ENCODE peak calls at places on chromosomes 1 and 21, in ten cellular contexts. I is colonic mucosa; N is lower leg skin; P is MM.1S; E is Panc1; X is OCI-LY7; A is mammary epithelial cell; C is AG09309; K is CD4-positive, alpha-beta memory T cell; L is CD8-positive, alpha-beta T cell. Z is an unnamed sample.

GRCh38 chr1:218867941-218868656 is 305.6 kb upstream of the LYPLAL1 start:
- DNase-seq in I (no peak), N (no peak), P (no peak), E (no peak), X (no peak), A (peak), C (no peak), K (no peak), L (no peak), Z (no peak)

GRCh38 chr1:25748531-25749205 is 51.3 kb upstream of the SELENON start:
- DNase-seq in I (no peak), N (no peak), P (no peak), E (no peak), X (no peak), A (peak), C (no peak), K (no peak), L (no peak), Z (no peak)

GRCh38 chr21:35336534-35336933 is 287.4 kb upstream of the RUNX1 start:
- DNase-seq in I (no peak), N (no peak), P (no peak), E (no peak), X (no peak), A (no peak), C (no peak), K (no peak), L (no peak), Z (no peak)

GRCh38 chr21:17775431-17776126 is 43.6 kb downstream of the C21orf91 start:
- DNase-seq in I (no peak), N (no peak), P (no peak), E (no peak), X (peak), A (no peak), C (no peak), K (peak), L (peak), Z (peak)

GRCh38 chr1:219724440-219724839 is 111.5 kb upstream of the ZC3H11B start:
- DNase-seq in I (no peak), N (no peak), P (no peak), E (no peak), X (no peak), A (no peak), C (no peak), K (peak), L (no peak), Z (no peak)

GRCh38 chr1:173137116-173137515 is 70.0 kb downstream of the TNFSF4 start:
- DNase-seq in I (no peak), N (no peak), P (no peak), E (no peak), X (no peak), A (peak), C (no peak), K (no peak), L (no peak), Z (no peak)

GRCh38 chr1:210418863-210419641 is 90.3 kb downstream of the HHAT start:
- DNase-seq in I (peak), N (no peak), P (no peak), E (no peak), X (no peak), A (no peak), C (no peak), K (no peak), L (no peak), Z (no peak)

GRCh38 chr1:8956461-8957349 is 11.0 kb downstream of the CA6 start:
- DNase-seq in I (no peak), N (no peak), P (no peak), E (no peak), X (no peak), A (no peak), C (no peak), K (no peak), L (no peak), Z (no peak)

GRCh38 chr1:178382372-178382771 is 114.4 kb downstream of the CLEC20A start:
- DNase-seq in I (no peak), N (no peak), P (no peak), E (no peak), X (no peak), A (no peak), C (no peak), K (no peak), L (no peak), Z (no peak)

GRCh38 chr1:2046225-2046917 is 3.8 kb upstream of the PRKCZ start:
- DNase-seq in I (peak), N (no peak), P (peak), E (no peak), X (peak), A (peak), C (no peak), K (peak), L (peak), Z (peak)

GRCh38 chr1:43370564-43370963 is 2.8 kb upstream of the ELOVL1 start:
- DNase-seq in I (no peak), N (no peak), P (no peak), E (no peak), X (no peak), A (no peak), C (no peak), K (no peak), L (no peak), Z (no peak)

GRCh38 chr1:203309115-203309429 is 3.8 kb downstream of the BTG2 start:
- DNase-seq in I (no peak), N (no peak), P (no peak), E (no peak), X (no peak), A (no peak), C (no peak), K (peak), L (no peak), Z (no peak)

GRCh38 chr1:84997667-84998600 is 1.0 kb upstream of the MCOLN2 start:
- DNase-seq in I (peak), N (no peak), P (no peak), E (no peak), X (peak), A (peak), C (no peak), K (peak), L (no peak), Z (peak)

GRCh38 chr1:156805766-156806511 is 10.7 kb downstream of the SH2D2A start:
- DNase-seq in I (no peak), N (peak), P (no peak), E (no peak), X (no peak), A (peak), C (peak), K (no peak), L (no peak), Z (no peak)

GRCh38 chr1:159562680-159563079 is 24.9 kb upstream of the APCS start:
- DNase-seq in I (no peak), N (no peak), P (no peak), E (no peak), X (no peak), A (no peak), C (no peak), K (no peak), L (no peak), Z (no peak)

GRCh38 chr1:210496063-210496462 is 167.4 kb downstream of the HHAT start:
- DNase-seq in I (no peak), N (no peak), P (no peak), E (no peak), X (no peak), A (peak), C (peak), K (no peak), L (no peak), Z (no peak)

GRCh38 chr1:79197421-79197820 is 190.9 kb upstream of the ADGRL4 start:
- DNase-seq in I (no peak), N (no peak), P (no peak), E (peak), X (no peak), A (peak), C (no peak), K (no peak), L (no peak), Z (no peak)

GRCh38 chr1:27603962-27604578 is at the start of gene AHDC1:
- DNase-seq in I (peak), N (peak), P (peak), E (no peak), X (peak), A (peak), C (peak), K (peak), L (peak), Z (peak)

GRCh38 chr1:178645826-178646200 is 79.2 kb upstream of the RALGPS2 start:
- DNase-seq in I (no peak), N (no peak), P (no peak), E (no peak), X (no peak), A (peak), C (peak), K (no peak), L (no peak), Z (no peak)

GRCh38 chr1:154860154-154860870 is 9.8 kb downstream of the KCNN3 start:
- DNase-seq in I (no peak), N (no peak), P (peak), E (no peak), X (peak), A (no peak), C (no peak), K (no peak), L (no peak), Z (peak)

GRCh38 chr1:204348197-204348596 is 11.5 kb downstream of the PLEKHA6 start:
- DNase-seq in I (peak), N (no peak), P (no peak), E (no peak), X (no peak), A (no peak), C (no peak), K (no peak), L (no peak), Z (no peak)

GRCh38 chr1:226606311-226607267 is 58.0 kb downstream of the STUM start:
- DNase-seq in I (no peak), N (no peak), P (no peak), E (no peak), X (no peak), A (no peak), C (no peak), K (no peak), L (no peak), Z (no peak)

GRCh38 chr21:42839271-42840231 is 39.8 kb downstream of the WDR4 start:
- DNase-seq in I (no peak), N (peak), P (no peak), E (no peak), X (no peak), A (no peak), C (no peak), K (no peak), L (no peak), Z (no peak)

GRCh38 chr1:206705744-206706297 is 21.1 kb downstream of the MAPKAPK2 start:
- DNase-seq in I (no peak), N (no peak), P (no peak), E (no peak), X (no peak), A (no peak), C (no peak), K (no peak), L (no peak), Z (no peak)

GRCh38 chr1:19559641-19560040 is 74.3 kb upstream of the CAPZB start:
- DNase-seq in I (no peak), N (no peak), P (no peak), E (peak), X (no peak), A (peak), C (peak), K (no peak), L (no peak), Z (no peak)

GRCh38 chr1:184299076-184299790 is 87.6 kb upstream of the C1orf21 start:
- DNase-seq in I (no peak), N (no peak), P (no peak), E (no peak), X (no peak), A (peak), C (peak), K (no peak), L (no peak), Z (no peak)

GRCh38 chr1:199512037-199512710 is 515.3 kb upstream of the NR5A2 start:
- DNase-seq in I (no peak), N (no peak), P (no peak), E (no peak), X (peak), A (no peak), C (no peak), K (no peak), L (no peak), Z (no peak)

GRCh38 chr1:244836135-244836521 is 670 bp downstream of the COX20 start:
- DNase-seq in I (peak), N (no peak), P (no peak), E (peak), X (peak), A (peak), C (peak), K (no peak), L (no peak), Z (no peak)

GRCh38 chr1:25743164-25744139 is 56.5 kb upstream of the SELENON start:
- DNase-seq in I (peak), N (peak), P (no peak), E (no peak), X (no peak), A (no peak), C (no peak), K (no peak), L (no peak), Z (no peak)

GRCh38 chr1:235239821-235240220 is 78.8 kb upstream of the RBM34 start:
- DNase-seq in I (no peak), N (no peak), P (no peak), E (no peak), X (no peak), A (no peak), C (no peak), K (no peak), L (no peak), Z (no peak)

GRCh38 chr1:152917794-152918193 is 9.4 kb downstream of the IVL start:
- DNase-seq in I (no peak), N (no peak), P (peak), E (no peak), X (no peak), A (peak), C (no peak), K (no peak), L (no peak), Z (no peak)

GRCh38 chr1:27018316-27018715 is 5.7 kb upstream of the TENT5B start:
- DNase-seq in I (no peak), N (no peak), P (no peak), E (no peak), X (no peak), A (no peak), C (no peak), K (no peak), L (no peak), Z (no peak)

GRCh38 chr1:202129453-202130274 is 6.9 kb downstream of the GPR37L1 start:
- DNase-seq in I (no peak), N (no peak), P (no peak), E (no peak), X (no peak), A (no peak), C (no peak), K (no peak), L (no peak), Z (no peak)

GRCh38 chr1:43325381-43325780 is 12.2 kb upstream of the MPL start:
- DNase-seq in I (no peak), N (no peak), P (no peak), E (no peak), X (no peak), A (no peak), C (no peak), K (no peak), L (no peak), Z (no peak)

GRCh38 chr1:20174937-20175666 is 10.8 kb upstream of the UBXN10 start:
- DNase-seq in I (no peak), N (no peak), P (no peak), E (no peak), X (peak), A (no peak), C (no peak), K (no peak), L (no peak), Z (no peak)

GRCh38 chr1:29258974-29259801 is 22.9 kb downstream of the PTPRU start:
- DNase-seq in I (no peak), N (no peak), P (no peak), E (no peak), X (no peak), A (no peak), C (no peak), K (no peak), L (no peak), Z (no peak)

GRCh38 chr1:234698624-234699023 is 88.6 kb upstream of the IRF2BP2 start:
- DNase-seq in I (no peak), N (no peak), P (no peak), E (no peak), X (no peak), A (no peak), C (no peak), K (no peak), L (no peak), Z (no peak)

DNA sequence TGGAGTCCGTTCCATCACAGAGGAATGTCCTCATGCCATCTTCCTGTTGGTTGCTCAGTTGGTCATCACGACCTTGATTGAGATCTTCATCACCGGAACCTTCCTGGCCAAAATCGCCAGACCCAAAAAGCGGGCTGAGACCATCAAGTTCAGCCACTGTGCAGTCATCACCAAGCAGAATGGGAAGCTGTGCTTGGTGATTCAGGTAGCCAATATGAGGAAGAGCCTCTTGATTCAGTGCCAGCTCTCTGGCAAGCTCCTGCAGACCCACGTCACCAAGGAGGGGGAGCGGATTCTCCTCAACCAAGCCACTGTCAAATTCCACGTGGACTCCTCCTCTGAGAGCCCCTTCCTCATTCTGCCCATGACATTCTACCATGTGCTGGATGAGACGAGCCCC is 42.9 kb downstream of the KCNJ15 start:
- DNase-seq in I (no peak), N (no peak), P (no peak), E (no peak), X (no peak), A (no peak), C (no peak), K (no peak), L (no peak), Z (no peak)
- H3K4me3 ChIP-seq in I (no peak), N (no peak), P (no peak), E (no peak), X (no peak), A (no peak), C (no peak), K (no peak), L (no peak), Z (no peak)

DNA sequence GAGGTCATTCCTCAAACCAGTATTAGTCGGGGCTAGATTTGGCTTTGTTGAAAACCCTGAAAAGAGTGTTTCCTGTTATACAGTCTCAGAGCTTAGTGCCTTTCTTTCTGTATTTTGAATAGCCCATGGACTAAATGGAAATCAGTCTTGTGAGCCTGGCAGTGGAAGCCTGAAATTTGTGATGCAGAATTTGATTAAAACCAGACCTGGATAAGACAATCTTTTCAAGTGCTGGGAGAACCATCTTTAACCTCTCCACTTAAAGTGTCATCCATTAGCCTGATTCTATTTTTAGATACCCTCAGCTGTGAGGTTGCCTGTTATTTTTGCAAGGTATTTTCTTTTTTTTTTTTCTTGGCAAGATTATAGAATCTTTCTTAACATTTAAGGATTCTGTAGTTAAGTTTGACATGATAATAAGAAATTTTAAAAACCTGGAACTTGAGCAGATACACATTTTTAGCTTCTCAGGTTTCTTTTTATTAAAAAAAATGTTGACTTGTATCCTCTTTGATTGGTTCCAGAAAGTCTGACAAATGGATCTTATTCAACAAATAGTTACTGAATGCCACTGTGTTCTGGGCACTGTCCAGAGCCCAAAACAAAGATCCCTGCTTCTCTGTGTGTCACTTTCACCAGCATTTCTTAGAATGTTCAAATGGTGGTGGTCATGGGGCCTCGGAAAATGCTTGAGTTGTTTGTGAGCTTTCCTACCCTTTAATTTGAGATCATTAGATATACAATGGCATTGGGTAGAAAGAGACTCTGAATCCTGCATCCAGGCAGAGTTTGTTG is 19.7 kb downstream of the ACTN2 start:
- DNase-seq in I (no peak), N (no peak), P (no peak), E (no peak), X (no peak), A (no peak), C (no peak), K (no peak), L (no peak), Z (no peak)
- H3K4me3 ChIP-seq in I (no peak), N (no peak), P (no peak), E (no peak), X (no peak), A (no peak), C (no peak), K (no peak), L (no peak), Z (no peak)

GRCh38 chr1:102586022-102586421 is 522.3 kb downstream of the COL11A1 start:
- DNase-seq in I (no peak), N (no peak), P (no peak), E (no peak), X (no peak), A (no peak), C (no peak), K (no peak), L (no peak), Z (no peak)

GRCh38 chr1:102578806-102579205 is 529.5 kb downstream of the COL11A1 start:
- DNase-seq in I (no peak), N (no peak), P (no peak), E (no peak), X (no peak), A (no peak), C (no peak), K (no peak), L (no peak), Z (no peak)

GRCh38 chr1:102580806-102581205 is 527.5 kb downstream of the COL11A1 start:
- DNase-seq in I (no peak), N (no peak), P (no peak), E (no peak), X (no peak), A (no peak), C (no peak), K (no peak), L (no peak), Z (no peak)
- H3K4me3 ChIP-seq in I (no peak), N (no peak), P (no peak), E (no peak), X (no peak), A (no peak), C (no peak), K (no peak), L (no peak), Z (no peak)

GRCh38 chr1:200778766-200779165 is 40.1 kb downstream of the CAMSAP2 start:
- DNase-seq in I (no peak), N (no peak), P (no peak), E (no peak), X (no peak), A (no peak), C (no peak), K (no peak), L (no peak), Z (no peak)

GRCh38 chr1:200779326-200779725 is 40.6 kb downstream of the CAMSAP2 start:
- DNase-seq in I (no peak), N (no peak), P (no peak), E (no peak), X (no peak), A (no peak), C (no peak), K (no peak), L (no peak), Z (no peak)

GRCh38 chr1:200783926-200784325 is 45.2 kb downstream of the CAMSAP2 start:
- DNase-seq in I (no peak), N (no peak), P (no peak), E (no peak), X (no peak), A (no peak), C (no peak), K (no peak), L (no peak), Z (no peak)

GRCh38 chr1:200784576-200784975 is 45.9 kb downstream of the CAMSAP2 start:
- DNase-seq in I (no peak), N (no peak), P (no peak), E (no peak), X (no peak), A (no peak), C (no peak), K (no peak), L (no peak), Z (no peak)

GRCh38 chr1:200780545-200781444 is 42.1 kb downstream of the CAMSAP2 start:
- DNase-seq in I (no peak), N (no peak), P (peak), E (no peak), X (no peak), A (no peak), C (no peak), K (no peak), L (no peak), Z (peak)
- H3K4me3 ChIP-seq in I (no peak), N (no peak), P (peak), E (no peak), X (no peak), A (no peak), C (peak), K (no peak), L (no peak), Z (peak)

DNA sequence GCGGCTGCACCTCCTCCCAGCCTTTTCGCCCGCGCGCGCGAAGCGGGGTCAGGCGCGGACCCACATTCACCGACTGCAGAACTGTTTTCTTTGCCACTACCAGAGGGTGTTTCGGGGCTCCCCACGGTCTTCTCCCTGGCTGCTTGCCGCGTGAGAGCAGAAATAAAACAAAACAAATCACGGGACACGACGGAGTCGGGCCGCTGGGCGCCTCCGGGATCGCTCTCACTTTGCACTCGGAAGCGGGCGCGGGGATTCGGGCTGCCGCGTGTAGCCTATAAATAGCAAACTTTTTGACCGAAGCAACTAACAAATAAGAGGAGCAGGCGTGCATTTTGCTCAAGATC is 412.3 kb upstream of the ESRRG start:
- DNase-seq in I (no peak), N (no peak), P (peak), E (no peak), X (no peak), A (peak), C (no peak), K (no peak), L (no peak), Z (no peak)
- H3K4me3 ChIP-seq in I (peak), N (peak), P (peak), E (peak), X (no peak), A (peak), C (peak), K (no peak), L (no peak), Z (no peak)